ENCODE peak calls at places on chromosomes 2 and 18, in eight cellular contexts. F is M059J, N is osteocyte, I is DMS79 treated with DMSO at 0.1 percent for 48 hours, Z is cardiac muscle cell, O is upper lobe of right lung, Y is globus pallidus, B is NCI-H69. U is an unnamed sample.

GRCh38 chr2:38959938-38960608 is 70.4 kb downstream of the ARHGEF33 start:
- DNase-seq in N (no peak), F (no peak), B (no peak), Z (peak; percentile 30), O (peak; percentile 85), I (no peak), Y (peak; percentile 43), U (no peak)

GRCh38 chr2:189613077-189613636 is 32.6 kb upstream of the SLC40A1 start:
- DNase-seq in O (no peak), N (no peak), Y (no peak), I (no peak), B (peak; percentile 10), Z (peak; percentile 76), F (peak; percentile 70), U (peak; percentile 61)

GRCh38 chr2:72979896-72980295 is 62.6 kb downstream of the EMX1 start:
- DNase-seq in Z (no peak), F (no peak), O (no peak), B (no peak), N (no peak), I (no peak), Y (peak; percentile 62), U (no peak)

GRCh38 chr18:51361130-51361860 is 163.8 kb upstream of the MEX3C start:
- DNase-seq in Y (peak; percentile 8), B (no peak), O (no peak), Z (peak; percentile 66), N (no peak), I (no peak), F (peak; percentile 15), U (peak; percentile 58)

GRCh38 chr2:48854681-48855080 is 99.2 kb upstream of the LHCGR start:
- DNase-seq in Z (no peak), F (no peak), Y (no peak), N (no peak), O (no peak), I (no peak), B (no peak), U (no peak)

GRCh38 chr18:68500551-68500950 is 214.4 kb downstream of the TMX3 start:
- DNase-seq in Z (no peak), O (no peak), F (no peak), B (no peak), Y (no peak), N (no peak), I (no peak), U (no peak)

GRCh38 chr2:55843096-55843991 is 80.2 kb downstream of the EFEMP1 start:
- DNase-seq in I (no peak), F (peak; percentile 96), Z (no peak), N (no peak), B (peak; percentile 76), O (no peak), Y (no peak), U (peak; percentile 75)

GRCh38 chr18:8031496-8031895 is 464.4 kb downstream of the PTPRM start:
- DNase-seq in I (no peak), F (no peak), N (no peak), B (no peak), Y (no peak), Z (no peak), O (no peak), U (no peak)

GRCh38 chr2:58866527-58866926 is 625.4 kb upstream of the FANCL start:
- DNase-seq in N (no peak), O (no peak), F (no peak), B (no peak), Y (no peak), I (no peak), Z (no peak), U (no peak)

GRCh38 chr2:529425-529824 is 147.8 kb downstream of the TMEM18 start:
- DNase-seq in Z (peak; percentile 55), F (peak; percentile 9), N (no peak), I (peak; percentile 38), B (peak; percentile 49), O (no peak), Y (peak; percentile 17), U (peak; percentile 64)

GRCh38 chr2:231152800-231153557 is 28.1 kb upstream of the HTR2B start:
- DNase-seq in Y (no peak), Z (no peak), N (no peak), F (no peak), O (no peak), B (no peak), I (no peak), U (no peak)

GRCh38 chr2:20992201-20992711 is 51.6 kb downstream of the APOB start:
- DNase-seq in O (no peak), B (no peak), N (no peak), F (peak; percentile 58), Y (no peak), I (no peak), Z (peak; percentile 6), U (peak; percentile 27)

GRCh38 chr2:177572236-177572671 is 179.7 kb downstream of the AGPS start:
- DNase-seq in I (peak; percentile 91), B (peak; percentile 59), N (peak; percentile 25), Z (no peak), Y (no peak), O (no peak), F (no peak), U (no peak)

GRCh38 chr2:44093970-44094369 is 74.7 kb upstream of the PPM1B start:
- DNase-seq in Z (no peak), Y (no peak), B (no peak), O (no peak), F (no peak), N (no peak), I (no peak), U (no peak)

U was measured in HT1080.